ENCODE peak calls at places on chromosomes 12 and 14, in nine cellular contexts. D is heart right ventricle, S is lower lobe of right lung, V is transverse colon, C is left lung, M is Panc1, X is GM23248, B is tibial artery, I is heart left ventricle. P is an unnamed sample. For H3K4me1, the result is how much of the 10 kb centered on the place peaks cover.

GRCh38 chr12:59403259-59403932 is 192.4 kb upstream of the SLC16A7 start:
- DNase-seq in B (peak), D (no peak), V (peak), M (peak), C (no peak), I (no peak), X (peak), S (no peak), P (peak)

GRCh38 chr12:83573676-83574075 is 887.0 kb downstream of the TMTC2 start:
- DNase-seq in C (no peak), D (no peak), S (no peak), V (no peak), I (no peak), M (no peak), B (peak), X (peak), P (no peak)

GRCh38 chr12:26188132-26188531 is 7.2 kb upstream of the SSPN start:
- DNase-seq in M (no peak), D (no peak), X (peak), S (no peak), B (no peak), I (no peak), C (no peak), V (no peak), P (no peak)

GRCh38 chr14:36365766-36366165 is 45.3 kb upstream of the MBIP start:
- DNase-seq in D (no peak), B (no peak), I (no peak), V (no peak), S (no peak), C (no peak), X (no peak), M (no peak), P (no peak)

GRCh38 chr14:105860615-105861580 is 334.5 kb downstream of the TMEM121 start:
- DNase-seq in B (peak), X (no peak), V (peak), D (no peak), S (peak), C (peak), M (no peak), I (peak), P (peak)

GRCh38 chr14:77123381-77124344 is 17.9 kb downstream of the ZDHHC22 start:
- DNase-seq in I (peak), M (no peak), B (no peak), V (peak), D (peak), X (no peak), C (peak), S (peak), P (no peak)

GRCh38 chr14:22520235-22520634 is 68.8 kb downstream of the DAD1 start:
- DNase-seq in B (no peak), V (no peak), M (no peak), X (peak), I (no peak), S (no peak), D (no peak), C (no peak), P (no peak)

GRCh38 chr14:96038920-96039632 is at the start of gene C14orf132:
- DNase-seq in X (peak), B (peak), V (peak), D (peak), M (no peak), C (peak), S (peak), I (peak), P (peak)

GRCh38 chr12:103495158-103495782 is 498 bp downstream of the C12orf42 start:
- DNase-seq in B (no peak), M (no peak), V (peak), C (peak), I (no peak), D (no peak), X (no peak), S (peak), P (no peak)

GRCh38 chr12:70393787-70394519 is 27.9 kb downstream of the KCNMB4 start:
- DNase-seq in B (no peak), S (no peak), M (no peak), I (no peak), C (no peak), X (peak), V (no peak), D (no peak), P (no peak)

GRCh38 chr12:27555928-27556778 is 32.1 kb downstream of the PPFIBP1 start:
- DNase-seq in M (no peak), V (no peak), I (no peak), B (no peak), X (peak), S (no peak), C (no peak), D (no peak), P (no peak)

GRCh38 chr12:112243255-112243965 is 118.0 kb downstream of the TRAFD1 start:
- DNase-seq in C (no peak), X (no peak), V (no peak), I (no peak), S (no peak), M (no peak), B (no peak), D (no peak), P (no peak)

GRCh38 chr12:72586456-72586855 is 314.3 kb downstream of the TRHDE start:
- DNase-seq in I (no peak), X (no peak), D (no peak), M (no peak), B (no peak), C (no peak), V (no peak), S (no peak), P (no peak)

GRCh38 chr14:100803694-100804075 is 22.2 kb upstream of the MEG3 start:
- DNase-seq in I (no peak), C (no peak), D (no peak), S (no peak), V (no peak), B (no peak), X (no peak), M (no peak), P (no peak)

GRCh38 chr12:132743831-132744230 is 17.8 kb downstream of the ANKLE2 start:
- DNase-seq in V (no peak), C (peak), M (no peak), B (no peak), X (no peak), I (no peak), S (peak), D (no peak), P (no peak)

GRCh38 chr12:32444895-32445294 is 45.5 kb downstream of the FGD4 start:
- DNase-seq in I (no peak), V (no peak), X (peak), M (peak), D (no peak), B (no peak), S (no peak), C (no peak), P (no peak)

GRCh38 chr14:105010891-105011291 is 10.0 kb downstream of the CDCA4 start:
- DNase-seq in C (no peak), V (peak), M (no peak), D (no peak), X (no peak), S (no peak), I (no peak), B (no peak), P (no peak)

GRCh38 chr12:111759276-111759675 is 7.5 kb upstream of the ALDH2 start:
- DNase-seq in M (no peak), B (no peak), D (no peak), X (no peak), S (no peak), V (no peak), I (no peak), C (no peak), P (no peak)

GRCh38 chr12:104742551-104742961 is 215.5 kb downstream of the SLC41A2 start:
- DNase-seq in B (peak), D (peak), V (no peak), X (no peak), M (no peak), S (no peak), I (peak), C (no peak), P (no peak)
- H3K4me1 ChIP-seq in B (under half), D (half or more), V (under half), X (under half), M (under half), S (under half), I (half or more), C (under half), P (under half)

GRCh38 chr12:95880895-95881294 is 22.1 kb downstream of the SNRPF start:
- DNase-seq in B (no peak), M (no peak), X (no peak), S (no peak), D (no peak), I (no peak), C (no peak), V (no peak), P (no peak)

GRCh38 chr12:95884998-95885397 is 26.2 kb downstream of the SNRPF start:
- DNase-seq in D (no peak), I (no peak), V (no peak), B (no peak), C (no peak), S (no peak), X (no peak), M (no peak), P (no peak)

GRCh38 chr12:95882873-95883272 is 24.1 kb downstream of the SNRPF start:
- DNase-seq in I (no peak), M (no peak), S (no peak), X (no peak), B (no peak), D (no peak), C (no peak), V (peak), P (no peak)

GRCh38 chr12:95881331-95881955 is 22.7 kb downstream of the SNRPF start:
- DNase-seq in B (no peak), I (no peak), C (no peak), D (no peak), M (no peak), X (peak), S (no peak), V (no peak), P (no peak)

GRCh38 chr12:95882080-95882479 is 23.3 kb downstream of the SNRPF start:
- DNase-seq in S (no peak), B (no peak), V (no peak), X (peak), D (no peak), C (no peak), M (no peak), I (no peak), P (no peak)
- H3K4me1 ChIP-seq in S (under half), B (under half), V (under half), X (under half), D (under half), C (under half), M (under half), I (under half), P (under half)

GRCh38 chr14:89266754-89267153 is 150.3 kb downstream of the FOXN3 start:
- DNase-seq in D (no peak), I (no peak), V (no peak), S (no peak), B (no peak), C (no peak), X (peak), M (no peak), P (no peak)
- H3K4me1 ChIP-seq in D (under half), I (under half), V (under half), S (under half), B (half or more), C (under half), X (under half), M (under half), P (under half)

GRCh38 chr12:49057888-49058287 is 2.7 kb downstream of the KMT2D start:
- DNase-seq in V (no peak), X (peak), C (no peak), D (no peak), I (no peak), B (no peak), M (no peak), S (no peak), P (no peak)
- H3K4me1 ChIP-seq in V (under half), X (under half), C (half or more), D (half or more), I (under half), B (half or more), M (under half), S (under half), P (under half)

DNA sequence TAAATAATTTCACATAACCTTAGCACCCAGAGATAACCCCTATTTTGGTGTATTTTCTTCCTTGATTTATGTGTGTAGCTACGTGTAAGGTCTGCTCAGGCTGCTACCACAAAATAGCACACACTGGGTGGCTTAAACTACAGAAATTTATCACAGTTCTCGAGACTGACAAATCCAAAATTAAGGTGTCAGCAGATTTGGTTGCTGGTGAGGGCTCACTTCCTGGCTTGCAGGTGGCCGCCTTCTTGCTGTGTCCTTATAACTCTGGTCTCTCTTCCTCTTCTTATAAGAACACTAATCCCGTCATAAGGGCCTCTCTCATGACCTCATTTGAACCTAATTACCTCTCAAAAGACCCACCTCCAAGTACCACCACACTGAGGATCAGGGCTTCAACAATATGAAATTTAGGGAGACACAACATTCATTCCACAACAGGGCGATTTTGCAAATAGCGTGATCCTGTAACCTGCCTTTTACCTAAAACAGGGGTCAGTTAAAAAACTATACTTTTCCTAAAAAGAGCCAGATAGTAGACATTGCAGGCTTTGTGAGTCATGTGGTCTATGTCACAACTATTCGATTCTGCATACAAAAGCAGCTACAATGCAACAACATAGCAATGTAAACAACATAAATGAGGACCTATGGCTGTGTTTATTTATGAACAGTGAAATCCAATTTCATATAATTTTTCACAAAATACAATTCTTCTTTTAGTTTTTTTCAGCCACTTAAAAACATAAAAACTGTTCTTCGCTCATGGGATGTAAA is 371.7 kb downstream of the DPF3 start:
- DNase-seq in C (no peak), M (no peak), B (no peak), I (no peak), D (no peak), V (no peak), X (peak), S (no peak), P (no peak)
- H3K4me1 ChIP-seq in C (under half), M (under half), B (under half), I (half or more), D (half or more), V (under half), X (half or more), S (under half), P (under half)